ENCODE peak calls at places on chromosomes 6 and 20, in nine cellular contexts. V, B, U, O, K, H, A, P and C are unnamed samples.

GRCh38 chr6:29739136-29739881 is 16.1 kb downstream of the HLA-F start:
- DNase-seq in U (no peak), A (no peak), O (no peak), B (no peak), K (no peak), H (no peak), P (no peak), V (no peak), C (no peak)

GRCh38 chr20:58313366-58313765 is 3.9 kb downstream of the RAB22A start:
- DNase-seq in B (peak; percentile 14), H (no peak), U (no peak), V (no peak), P (no peak), K (no peak), A (no peak), O (no peak), C (no peak)

GRCh38 chr6:44496705-44497369 is 109.3 kb downstream of the CDC5L start:
- DNase-seq in O (no peak), B (no peak), H (no peak), A (no peak), V (no peak), U (no peak), K (no peak), P (no peak), C (no peak)

GRCh38 chr20:2878515-2878914 is 5.2 kb downstream of the PTPRA start:
- DNase-seq in V (no peak), A (no peak), O (no peak), H (no peak), P (no peak), U (no peak), B (no peak), K (no peak), C (no peak)

GRCh38 chr6:152471459-152472070 is 165.6 kb downstream of the SYNE1 start:
- DNase-seq in K (no peak), B (no peak), O (no peak), A (no peak), V (no peak), H (no peak), P (no peak), U (no peak), C (peak; percentile 28)

GRCh38 chr6:144156334-144156733 is 6.0 kb downstream of the STX11 start:
- DNase-seq in B (no peak), V (no peak), P (no peak), A (no peak), K (no peak), U (no peak), H (peak; percentile 80), O (no peak), C (peak; percentile 75)

GRCh38 chr20:64241061-64241460 is 14.5 kb upstream of the PCMTD2 start:
- DNase-seq in V (no peak), H (no peak), B (no peak), U (no peak), O (no peak), A (no peak), P (no peak), K (no peak), C (no peak)

GRCh38 chr6:157090736-157091135 is 232.6 kb downstream of the TMEM242 start:
- DNase-seq in P (no peak), A (no peak), V (no peak), B (no peak), O (peak; percentile 74), K (no peak), U (no peak), H (no peak), C (no peak)

GRCh38 chr6:33716890-33717632 is 5.6 kb upstream of the UQCC2 start:
- DNase-seq in B (no peak), A (peak; percentile 69), K (no peak), O (no peak), V (no peak), U (peak; percentile 16), P (no peak), H (no peak), C (no peak)

GRCh38 chr6:19818805-19819204 is 18.4 kb upstream of the ID4 start:
- DNase-seq in O (no peak), A (no peak), P (no peak), B (no peak), K (no peak), H (no peak), V (no peak), U (no peak), C (no peak)

GRCh38 chr6:21508753-21509152 is 84.8 kb upstream of the SOX4 start:
- DNase-seq in B (no peak), A (no peak), K (no peak), H (no peak), P (no peak), U (no peak), V (no peak), O (no peak), C (no peak)

GRCh38 chr20:63093966-63094766 is 87.4 kb upstream of the BHLHE23 start:
- DNase-seq in U (no peak), V (no peak), A (no peak), K (no peak), H (no peak), P (no peak), O (no peak), B (no peak), C (no peak)

GRCh38 chr20:50574108-50574507 is 63.9 kb downstream of the PTPN1 start:
- DNase-seq in H (no peak), B (no peak), V (no peak), K (no peak), A (no peak), U (no peak), O (no peak), P (no peak), C (no peak)

GRCh38 chr6:43709654-43710303 is 22.2 kb upstream of the MRPS18A start:
- DNase-seq in P (no peak), B (no peak), U (no peak), H (peak; percentile 73), A (peak; percentile 36), V (no peak), O (no peak), K (no peak), C (no peak)

GRCh38 chr20:46683939-46684750 is 5.1 kb downstream of the TP53RK start:
- DNase-seq in B (no peak), V (no peak), U (peak; percentile 75), H (peak; percentile 84), P (no peak), A (no peak), O (peak; percentile 92), K (no peak), C (peak; percentile 87)

GRCh38 chr20:14715400-14715799 is 378.0 kb upstream of the FLRT3 start:
- DNase-seq in K (no peak), B (no peak), P (no peak), V (no peak), H (no peak), U (no peak), A (no peak), O (peak; percentile 47), C (no peak)

GRCh38 chr6:91299544-91300491 is 712.9 kb upstream of the MAP3K7 start:
- DNase-seq in B (no peak), A (peak; percentile 86), V (no peak), O (peak; percentile 78), U (no peak), K (no peak), H (peak; percentile 1), P (no peak), C (peak; percentile 96)